ENCODE peak calls at places on chromosomes 4 and X, in ten cellular contexts. M, Z, H, B, Y, U, A, V, S and X are unnamed samples.

GRCh38 chr4:67250497-67250896 is 294.8 kb downstream of the CENPC start:
- DNase-seq in M (no peak), Z (no peak), H (no peak), B (no peak), Y (no peak), U (no peak), A (peak; percentile 45), V (no peak), S (no peak), X (no peak)

GRCh38 chr4:153248641-153249198 is 44.5 kb downstream of the TRIM2 start:
- DNase-seq in M (no peak), Z (no peak), H (no peak), B (peak; percentile 15), Y (no peak), U (no peak), A (no peak), V (no peak), S (no peak), X (no peak)

GRCh38 chrX:38278682-38279081 is 48.6 kb downstream of the RPGR start:
- DNase-seq in M (no peak), Z (peak; percentile 19), H (peak; percentile 6), B (peak; percentile 8), Y (no peak), U (no peak), A (no peak), V (no peak), S (no peak), X (no peak)

GRCh38 chr4:35124116-35124515 is 1120.2 kb downstream of the ARAP2 start:
- DNase-seq in M (no peak), Z (no peak), H (no peak), B (no peak), Y (no peak), U (no peak), A (no peak), V (no peak), S (no peak), X (no peak)

GRCh38 chrX:154310991-154311541 is 15.5 kb downstream of the TKTL1 start:
- DNase-seq in M (no peak), Z (no peak), H (no peak), B (no peak), Y (no peak), U (no peak), A (no peak), V (no peak), S (no peak), X (no peak)

GRCh38 chr4:81580346-81581013 is 108.8 kb upstream of the RASGEF1B start:
- DNase-seq in M (no peak), Z (no peak), H (no peak), B (no peak), Y (no peak), U (no peak), A (no peak), V (no peak), S (no peak), X (no peak)

GRCh38 chr4:23932935-23933334 is 43.1 kb upstream of the PPARGC1A start:
- DNase-seq in M (no peak), Z (peak; percentile 55), H (no peak), B (no peak), Y (no peak), U (no peak), A (no peak), V (no peak), S (no peak), X (no peak)

GRCh38 chrX:13487731-13488505 is 81.5 kb upstream of the EGFL6 start:
- DNase-seq in M (peak; percentile 46), Z (peak; percentile 22), H (peak; percentile 21), B (peak; percentile 43), Y (peak; percentile 40), U (peak; percentile 72), A (peak; percentile 78), V (peak; percentile 82), S (peak; percentile 81), X (no peak)

GRCh38 chrX:72128881-72129280 is 2.8 kb downstream of the RTL5 start:
- DNase-seq in M (no peak), Z (no peak), H (no peak), B (no peak), Y (no peak), U (no peak), A (peak; percentile 52), V (peak; percentile 47), S (no peak), X (peak; percentile 39)

GRCh38 chr4:155908187-155909139 is 5.0 kb downstream of the TDO2 start:
- DNase-seq in M (no peak), Z (no peak), H (no peak), B (no peak), Y (no peak), U (no peak), A (no peak), V (no peak), S (no peak), X (no peak)

GRCh38 chr4:158805628-158806471 is 37.0 kb downstream of the FNIP2 start:
- DNase-seq in M (no peak), Z (peak; percentile 22), H (peak; percentile 43), B (peak; percentile 57), Y (no peak), U (no peak), A (peak; percentile 33), V (no peak), S (no peak), X (no peak)

GRCh38 chr4:114263233-114263632 is 283.8 kb upstream of the ARSJ start:
- DNase-seq in M (no peak), Z (no peak), H (no peak), B (no peak), Y (no peak), U (no peak), A (no peak), V (no peak), S (peak; percentile 39), X (no peak)

DNA sequence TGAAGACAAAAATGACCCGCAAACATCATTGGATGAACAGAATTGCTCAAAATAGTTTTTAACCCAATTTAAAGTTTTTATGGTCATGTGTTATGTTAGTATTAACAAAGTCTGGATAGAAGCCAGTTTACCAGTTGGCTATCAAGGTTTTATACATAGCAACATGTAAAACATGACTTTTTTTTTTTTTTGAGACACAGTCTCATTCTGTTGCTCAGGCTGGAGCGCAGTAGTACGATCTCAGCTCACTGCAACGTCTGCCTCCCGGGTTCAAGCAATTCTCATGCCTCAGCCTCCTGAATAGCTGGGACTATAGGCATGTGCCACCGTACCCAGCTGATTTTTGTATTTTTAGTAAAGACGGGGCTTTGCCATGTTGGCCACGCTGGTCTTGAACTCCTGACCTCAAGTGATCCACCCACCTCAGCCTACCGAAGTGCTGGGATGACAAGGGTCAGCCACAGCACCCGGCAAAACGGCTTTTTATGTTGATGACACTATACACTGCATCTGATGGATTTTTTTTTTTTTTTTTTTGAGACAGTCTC is 3.4 kb downstream of the SAT1 start:
- DNase-seq in M (no peak), Z (no peak), H (no peak), B (no peak), Y (no peak), U (no peak), A (no peak), V (peak; percentile 60), S (peak; percentile 49), X (no peak)
- TF ChIP-seq POLR2A in M (no peak), Z (no peak), H (no peak), B (no peak), Y (no peak), U (no peak), A (no peak), V (no peak), S (no peak), X (no peak)

DNA sequence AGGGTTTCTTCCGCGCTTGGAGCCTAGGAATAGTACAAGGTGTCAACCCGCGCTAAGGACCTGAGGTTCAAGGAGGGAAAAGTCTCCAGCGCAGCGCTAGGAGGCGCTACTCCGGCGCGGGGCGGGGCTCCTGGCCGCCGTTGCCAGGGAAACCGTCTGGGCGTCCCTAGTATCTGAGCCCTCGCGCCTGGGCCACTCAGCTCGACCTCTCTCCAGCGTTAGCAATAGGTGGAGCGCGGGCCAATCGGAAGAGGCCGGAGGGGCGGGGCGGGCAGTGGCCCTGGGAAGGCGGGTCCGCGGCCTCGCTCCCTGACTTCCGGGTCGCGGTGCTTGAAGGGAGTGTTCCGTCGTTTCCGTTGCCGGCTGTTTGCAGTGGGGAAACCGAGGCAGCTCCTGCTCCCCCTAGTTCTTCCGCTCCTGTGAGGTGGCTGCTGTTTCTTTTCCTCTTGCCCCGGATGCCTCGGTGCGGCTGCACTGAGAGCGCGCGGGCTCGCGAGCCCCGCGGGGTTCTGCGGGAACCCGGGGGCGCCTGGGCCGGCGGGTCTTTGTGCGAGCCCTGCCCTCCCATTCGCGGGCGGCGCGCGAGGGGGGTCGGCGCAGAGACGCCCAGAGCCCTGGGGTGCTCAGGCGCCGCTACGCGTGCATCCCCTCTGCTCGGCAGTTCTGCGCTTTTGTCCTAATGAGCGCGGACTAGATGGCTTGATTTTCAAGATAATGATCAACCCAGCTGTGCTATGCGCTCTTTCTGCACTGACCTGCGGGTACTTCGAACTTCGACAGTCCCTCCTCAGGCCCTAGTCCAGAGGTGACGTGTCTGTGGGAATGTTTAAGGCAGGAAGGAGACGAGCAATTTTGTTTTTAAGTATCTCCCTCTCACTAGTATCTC is at the start of gene ELMOD2:
- DNase-seq in M (peak; percentile 99), Z (peak; percentile 96), H (peak; percentile 97), B (peak; percentile 100), Y (peak; percentile 98), U (peak; percentile 74), A (peak; percentile 97), V (peak; percentile 95), S (peak; percentile 97), X (peak; percentile 77)
- TF ChIP-seq POLR2A in M (peak; percentile 79), Z (peak; percentile 26), H (peak; percentile 46), B (peak; percentile 81), Y (peak; percentile 92), U (peak; percentile 94), A (peak; percentile 67), V (peak; percentile 77), S (peak; percentile 80), X (peak; percentile 82)

DNA sequence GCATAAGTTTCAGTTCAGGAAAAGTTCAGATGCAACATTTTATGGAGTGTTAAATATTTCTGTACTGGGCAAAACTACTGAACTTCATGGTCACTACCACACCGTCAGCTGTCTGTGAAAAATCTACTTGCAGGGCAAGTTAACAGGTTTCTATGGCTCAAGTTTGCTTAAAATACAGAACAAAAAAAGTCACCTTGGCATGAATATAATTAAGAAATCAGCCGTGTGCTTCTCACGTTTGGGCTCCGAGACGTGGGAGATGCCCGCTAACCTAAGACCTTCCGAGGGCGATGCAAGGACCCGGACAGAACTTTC is 633 bp downstream of the TAPT1 start:
- DNase-seq in M (no peak), Z (no peak), H (no peak), B (no peak), Y (no peak), U (no peak), A (no peak), V (no peak), S (peak; percentile 55), X (no peak)
- TF ChIP-seq POLR2A in M (no peak), Z (no peak), H (no peak), B (no peak), Y (no peak), U (no peak), A (no peak), V (no peak), S (no peak), X (no peak)

DNA sequence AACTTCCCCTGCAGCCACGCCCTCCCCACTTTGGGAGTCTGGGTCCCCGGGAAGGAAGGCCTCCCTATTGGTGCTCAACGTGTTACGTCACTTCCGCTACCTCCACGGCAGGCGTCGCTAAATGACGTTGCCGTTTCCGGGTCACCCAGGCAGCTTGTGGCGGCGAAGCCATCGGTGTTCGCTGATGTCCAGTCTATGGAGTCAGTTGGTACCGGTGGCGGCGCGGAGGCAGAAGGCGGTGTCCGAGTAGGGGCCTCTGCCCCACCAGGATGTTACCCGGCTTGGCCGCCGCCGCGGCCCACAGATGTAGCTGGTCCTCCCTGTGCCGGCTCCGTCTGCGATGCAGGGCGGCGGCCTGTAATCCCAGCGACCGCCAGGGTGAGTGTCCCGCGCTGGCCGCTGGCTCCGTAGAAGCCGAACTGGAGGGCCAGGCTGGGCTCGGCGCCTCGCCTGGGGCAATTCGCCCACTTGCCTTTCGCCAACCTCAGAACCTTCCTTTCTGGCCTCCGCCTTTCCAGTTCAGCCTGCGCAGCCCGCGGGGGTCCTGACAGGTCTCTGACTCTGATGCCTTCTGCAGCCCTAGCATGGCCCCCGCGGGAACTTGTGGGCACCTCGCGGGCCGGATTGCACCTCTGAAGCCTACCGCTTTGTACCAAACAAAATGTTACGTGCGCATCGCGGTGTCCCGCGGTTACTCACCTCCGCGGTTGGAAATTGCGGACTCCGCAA is at the start of gene SLC30A9:
- DNase-seq in M (peak; percentile 96), Z (peak; percentile 97), H (peak; percentile 97), B (peak; percentile 97), Y (peak; percentile 97), U (peak; percentile 82), A (peak; percentile 97), V (peak; percentile 93), S (peak; percentile 95), X (peak; percentile 72)
- TF ChIP-seq POLR2A in M (peak; percentile 79), Z (peak; percentile 62), H (peak; percentile 90), B (peak; percentile 91), Y (peak; percentile 94), U (peak; percentile 96), A (peak; percentile 95), V (peak; percentile 82), S (peak; percentile 90), X (peak; percentile 93)